ENCODE peak calls at places on chromosomes 3 and 15, in six cellular contexts. T is AG09319; S is effector CD4-positive, alpha-beta T cell; I is astrocyte of the spinal cord; M is activated CD4-positive, alpha-beta T cell treated with anti-CD3 and anti-CD28 coated beads, Interleukin-2, amount 10 ng/mL, durations not matched to agents 24 days and 14 days; N is NCI-H446. R is an unnamed sample.

GRCh38 chr3:161149529-161149928 is 44.4 kb upstream of the B3GALNT1 start:
- DNase-seq in N (no peak), M (no peak), T (no peak), S (no peak), I (peak; percentile 68), R (peak; percentile 33)

GRCh38 chr3:157436583-157437300 is at the start of gene PTX3:
- DNase-seq in M (no peak), T (peak; percentile 75), I (peak; percentile 90), S (no peak), N (no peak), R (peak; percentile 95)

GRCh38 chr15:82178061-82178460 is 84.5 kb downstream of the EFL1 start:
- DNase-seq in I (peak; percentile 80), N (no peak), S (no peak), M (no peak), T (no peak), R (peak; percentile 47)

GRCh38 chr3:120429921-120430361 is 20.9 kb downstream of the FSTL1 start:
- DNase-seq in I (peak; percentile 57), N (no peak), T (no peak), S (no peak), M (no peak), R (no peak)

GRCh38 chr15:49625460-49626036 is 4.7 kb downstream of the DTWD1 start:
- DNase-seq in I (no peak), M (no peak), T (no peak), S (no peak), N (no peak), R (no peak)

GRCh38 chr15:101359365-101359947 is 64.4 kb upstream of the SNRPA1 start:
- DNase-seq in T (no peak), S (no peak), N (no peak), M (no peak), I (no peak), R (no peak)

GRCh38 chr15:52524223-52525136 is 4.2 kb downstream of the MYO5A start:
- DNase-seq in N (no peak), T (no peak), M (no peak), S (no peak), I (no peak), R (no peak)

GRCh38 chr3:68751883-68752282 is 180.5 kb downstream of the TAFA4 start:
- DNase-seq in T (no peak), M (no peak), I (no peak), N (no peak), S (no peak), R (no peak)

GRCh38 chr3:11371758-11372157 is 99.6 kb downstream of the ATG7 start:
- DNase-seq in I (no peak), T (no peak), M (no peak), N (no peak), S (no peak), R (no peak)